ENCODE peak calls at places on chromosomes 13 and 19, in four cellular contexts. F, E, I and V are unnamed samples.

GRCh38 chr13:75263741-75264407 is 218.1 kb downstream of the TBC1D4 start:
- DNase-seq in F (peak), E (peak), I (no peak), V (no peak)

GRCh38 chr13:91701975-91702374 is 303.6 kb downstream of the GPC5 start:
- DNase-seq in F (no peak), E (no peak), I (no peak), V (no peak)

GRCh38 chr19:48391100-48392005 is at the start of gene KDELR1:
- DNase-seq in F (no peak), E (peak), I (no peak), V (no peak)

GRCh38 chr19:50568321-50569022 is at the start of gene LRRC4B:
- DNase-seq in F (no peak), E (no peak), I (no peak), V (no peak)

GRCh38 chr13:43232144-43232840 is 208.9 kb downstream of the DNAJC15 start:
- DNase-seq in F (no peak), E (peak), I (no peak), V (no peak)

GRCh38 chr13:40026741-40027140 is 371.3 kb downstream of the COG6 start:
- DNase-seq in F (no peak), E (no peak), I (no peak), V (no peak)

GRCh38 chr19:42965204-42965603 is 28.2 kb upstream of the PSG7 start:
- DNase-seq in F (peak), E (peak), I (peak), V (no peak)

GRCh38 chr19:4831351-4832340 is at the start of gene TICAM1:
- DNase-seq in F (no peak), E (peak), I (no peak), V (no peak)

GRCh38 chr19:43331435-43332010 is 22.0 kb upstream of the CD177 start:
- DNase-seq in F (no peak), E (no peak), I (no peak), V (no peak)

GRCh38 chr19:38655148-38655824 is 7.8 kb downstream of the ACTN4 start:
- DNase-seq in F (no peak), E (peak), I (no peak), V (no peak)

GRCh38 chr19:19342086-19343015 is 21.7 kb downstream of the MAU2 start:
- DNase-seq in F (no peak), E (peak), I (no peak), V (no peak)

GRCh38 chr13:97566907-97567306 is 132.9 kb downstream of the RAP2A start:
- DNase-seq in F (no peak), E (no peak), I (no peak), V (no peak)

GRCh38 chr13:45422731-45423130 is 4.6 kb upstream of the SLC25A30 start:
- DNase-seq in F (no peak), E (no peak), I (no peak), V (no peak)

GRCh38 chr19:9850235-9850959 is 15.3 kb downstream of the PIN1 start:
- DNase-seq in F (no peak), E (no peak), I (no peak), V (no peak)

GRCh38 chr13:86792153-86792651 is 879.0 kb upstream of the SLITRK5 start:
- DNase-seq in F (no peak), E (no peak), I (no peak), V (no peak)

GRCh38 chr13:67935655-67936054 is 705.5 kb upstream of the PCDH9 start:
- DNase-seq in F (no peak), E (no peak), I (no peak), V (no peak)

GRCh38 chr19:49687566-49688316 is 1.7 kb upstream of the ADM5 start:
- DNase-seq in F (no peak), E (no peak), I (no peak), V (no peak)

GRCh38 chr19:13705201-13705600 is 59.1 kb upstream of the MRI1 start:
- DNase-seq in F (no peak), E (no peak), I (no peak), V (no peak)

GRCh38 chr13:67366533-67366932 is 136.4 kb upstream of the PCDH9 start:
- DNase-seq in F (no peak), E (peak), I (no peak), V (no peak)

GRCh38 chr13:114249062-114249461 is 14.4 kb downstream of the CDC16 start:
- DNase-seq in F (no peak), E (no peak), I (no peak), V (no peak)

GRCh38 chr13:40317980-40318327 is 348.5 kb downstream of the FOXO1 start:
- DNase-seq in F (no peak), E (no peak), I (no peak), V (no peak)

GRCh38 chr19:18322759-18323460 is at the start of gene LSM4:
- DNase-seq in F (peak), E (peak), I (peak), V (peak)

GRCh38 chr13:80475718-80476117 is 134.8 kb upstream of the SPRY2 start:
- DNase-seq in F (no peak), E (no peak), I (no peak), V (no peak)

GRCh38 chr13:113804017-113804702 is 45.1 kb downstream of the TMEM255B start:
- DNase-seq in F (no peak), E (no peak), I (no peak), V (no peak)

GRCh38 chr13:113636266-113636963 is 21.6 kb downstream of the ATP4B start:
- DNase-seq in F (no peak), E (no peak), I (no peak), V (no peak)

GRCh38 chr13:81872581-81872980 is 1531.7 kb upstream of the SPRY2 start:
- DNase-seq in F (no peak), E (no peak), I (no peak), V (peak)

GRCh38 chr13:79528759-79529191 is 47.8 kb downstream of the NDFIP2 start:
- DNase-seq in F (no peak), E (peak), I (no peak), V (no peak)

GRCh38 chr13:40961224-40961623 is 57.9 kb downstream of the ELF1 start:
- DNase-seq in F (no peak), E (no peak), I (no peak), V (no peak)

GRCh38 chr13:38381840-38382239 is 32.2 kb downstream of the UFM1 start:
- DNase-seq in F (no peak), E (no peak), I (no peak), V (no peak)

GRCh38 chr13:111204438-111205177 is 89.5 kb downstream of the ARHGEF7 start:
- DNase-seq in F (no peak), E (peak), I (no peak), V (no peak)

GRCh38 chr13:110343241-110343865 is 36.3 kb downstream of the COL4A2 start:
- DNase-seq in F (no peak), E (no peak), I (no peak), V (no peak)

GRCh38 chr13:42720116-42720857 is 61.1 kb upstream of the FAM216B start:
- DNase-seq in F (peak), E (peak), I (peak), V (peak)

GRCh38 chr19:58513694-58514563 is 2.1 kb upstream of the SLC27A5 start:
- DNase-seq in F (peak), E (peak), I (no peak), V (peak)

GRCh38 chr13:88736026-88736425 is 1064.9 kb downstream of the SLITRK5 start:
- DNase-seq in F (no peak), E (no peak), I (no peak), V (no peak)

GRCh38 chr13:25752957-25753540 is 298.8 kb downstream of the SHISA2 start:
- DNase-seq in F (peak), E (peak), I (no peak), V (no peak)

GRCh38 chr13:96710166-96710866 is 284.0 kb downstream of the OXGR1 start:
- DNase-seq in F (no peak), E (no peak), I (no peak), V (no peak)

GRCh38 chr13:34257980-34258379 is 440.0 kb downstream of the RFC3 start:
- DNase-seq in F (no peak), E (no peak), I (no peak), V (no peak)